ENCODE peak calls at places on chromosomes 16 and 17, in four cellular contexts. T is HepG2, L is H1, M is K562. Z is an unnamed sample.

GRCh38 chr16:68764866-68765265 is 27.8 kb downstream of the CDH1 start:
- DNase-seq in M (no peak), L (no peak), T (no peak), Z (no peak)

GRCh38 chr16:77951788-77952187 is 70.6 kb upstream of the CLEC3A start:
- DNase-seq in L (no peak), T (peak), M (peak), Z (peak)

GRCh38 chr16:73853968-73854367 is 442.6 kb upstream of the PSMD7 start:
- DNase-seq in T (no peak), L (no peak), M (no peak), Z (no peak)

GRCh38 chr17:80122926-80123505 is 21.6 kb downstream of the GAA start:
- DNase-seq in M (no peak), L (no peak), T (no peak), Z (no peak)

GRCh38 chr17:61218438-61218837 is 181.2 kb upstream of the TBX2 start:
- DNase-seq in M (no peak), T (no peak), L (no peak), Z (no peak)

GRCh38 chr17:8480011-8480976 is 44.6 kb downstream of the NDEL1 start:
- DNase-seq in T (no peak), M (no peak), L (no peak), Z (no peak)

GRCh38 chr17:46053911-46054534 is 55.0 kb downstream of the STH start:
- DNase-seq in L (no peak), M (no peak), T (no peak), Z (peak)

GRCh38 chr16:85573696-85574641 is 39.2 kb upstream of the GSE1 start:
- DNase-seq in L (no peak), M (peak), T (no peak), Z (no peak)

GRCh38 chr17:74180336-74180735 is 23.1 kb upstream of the RPL38 start:
- DNase-seq in L (no peak), M (no peak), T (no peak), Z (no peak)

GRCh38 chr16:28587386-28587785 is 9.5 kb downstream of the SULT1A2 start:
- DNase-seq in T (no peak), L (no peak), M (no peak), Z (peak)

GRCh38 chr17:59149841-59150511 is 5.0 kb downstream of the SKA2 start:
- DNase-seq in T (no peak), M (no peak), L (no peak), Z (peak)
- TF ChIP-seq CHD2 in T (no peak), M (no peak), L (no peak), Z (no peak)

DNA sequence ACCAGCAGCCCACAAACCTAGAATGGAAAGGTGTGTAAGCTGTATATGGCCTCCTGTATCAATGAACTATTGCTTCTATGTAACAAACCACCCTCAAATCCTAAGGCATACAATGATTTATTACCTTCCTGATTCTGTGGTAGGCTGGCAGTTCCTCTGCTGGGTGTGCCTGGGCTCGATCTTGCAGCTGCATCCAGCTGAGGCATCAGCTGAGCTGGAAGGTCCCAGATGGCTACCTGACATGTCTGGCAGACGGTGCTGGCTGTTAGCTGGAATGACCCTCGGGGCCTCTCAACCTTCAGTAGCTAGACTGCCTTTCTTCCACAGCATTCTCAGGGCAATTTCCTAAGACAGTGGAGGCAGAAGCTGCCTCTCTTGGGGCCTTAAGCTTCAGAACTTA is 152.7 kb downstream of the RAB11FIP4 start:
- DNase-seq in M (no peak), T (no peak), L (no peak), Z (no peak)
- TF ChIP-seq CHD2 in M (no peak), T (no peak), L (no peak), Z (no peak)

GRCh38 chr17:2137342-2138098 is 82.6 kb downstream of the HIC1 start:
- DNase-seq in L (peak), T (no peak), M (no peak), Z (no peak)

GRCh38 chr17:2138768-2139167 is 83.9 kb downstream of the HIC1 start:
- DNase-seq in T (peak), L (no peak), M (no peak), Z (no peak)

GRCh38 chr17:2143332-2143731 is 88.4 kb downstream of the HIC1 start:
- DNase-seq in T (no peak), L (no peak), M (no peak), Z (no peak)

GRCh38 chr17:2140683-2141082 is 85.8 kb downstream of the HIC1 start:
- DNase-seq in L (no peak), M (no peak), T (no peak), Z (no peak)

GRCh38 chr17:2138318-2138717 is 83.4 kb downstream of the HIC1 start:
- DNase-seq in T (no peak), M (peak), L (no peak), Z (no peak)
- TF ChIP-seq CHD2 in T (no peak), M (no peak), L (no peak), Z (no peak)

DNA sequence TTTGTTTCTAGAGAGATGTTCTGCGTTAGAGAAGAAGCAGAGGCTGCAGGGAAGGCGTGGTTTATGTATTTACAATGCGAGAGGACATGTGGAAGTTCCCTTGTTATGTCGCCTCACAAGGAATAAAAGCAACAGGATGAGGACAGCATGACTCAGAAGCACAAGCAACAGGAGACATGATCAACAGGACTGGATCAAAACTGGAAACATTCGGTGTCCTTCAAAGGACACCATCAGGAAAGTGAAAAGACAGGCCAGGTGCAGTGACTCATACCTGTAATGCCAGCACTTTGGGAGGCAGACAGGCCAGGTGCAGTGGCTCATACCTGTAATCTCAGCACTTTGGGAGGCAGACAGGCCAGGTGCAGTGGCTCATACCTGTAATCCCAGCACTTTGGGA is 52.6 kb downstream of the CCDC57 start:
- DNase-seq in L (no peak), T (no peak), M (no peak), Z (no peak)
- TF ChIP-seq CHD2 in L (no peak), T (no peak), M (no peak), Z (no peak)

DNA sequence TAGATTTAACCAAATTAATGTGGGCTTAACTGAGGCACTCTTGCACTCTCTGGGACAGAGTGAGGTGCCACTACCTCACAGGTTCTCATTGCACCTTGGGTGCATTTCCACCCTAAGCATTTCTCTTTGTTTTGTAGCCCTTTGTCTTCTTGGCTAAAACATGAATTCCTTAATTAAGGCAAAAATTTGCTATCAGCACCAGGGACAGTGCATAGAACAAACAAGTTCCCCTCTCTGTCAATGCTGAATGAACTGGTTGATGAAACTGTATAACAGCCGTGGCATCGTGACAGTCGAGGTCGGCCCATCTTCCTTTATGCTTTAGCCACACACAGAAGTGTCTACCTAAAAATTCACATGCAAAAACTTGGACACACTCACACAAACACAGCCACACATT is 74.8 kb downstream of the HS3ST2 start:
- DNase-seq in M (no peak), L (no peak), T (no peak), Z (no peak)
- TF ChIP-seq CHD2 in M (no peak), L (no peak), T (no peak), Z (no peak)

GRCh38 chr16:6926762-6927161 is 405.9 kb upstream of the RBFOX1 start:
- DNase-seq in T (no peak), L (peak), M (no peak), Z (no peak)
- TF ChIP-seq CHD2 in T (no peak), L (no peak), M (no peak), Z (no peak)

GRCh38 chr17:75820411-75821080 is 23.7 kb downstream of the UNC13D start:
- DNase-seq in T (no peak), L (no peak), M (no peak), Z (no peak)

GRCh38 chr17:75822800-75823166 is 21.4 kb downstream of the UNC13D start:
- DNase-seq in T (no peak), M (no peak), L (no peak), Z (no peak)

GRCh38 chr17:75821552-75821951 is 22.7 kb downstream of the UNC13D start:
- DNase-seq in L (no peak), T (no peak), M (no peak), Z (no peak)

GRCh38 chr17:75823257-75824041 is 20.8 kb downstream of the UNC13D start:
- DNase-seq in M (no peak), T (no peak), L (no peak), Z (no peak)

DNA sequence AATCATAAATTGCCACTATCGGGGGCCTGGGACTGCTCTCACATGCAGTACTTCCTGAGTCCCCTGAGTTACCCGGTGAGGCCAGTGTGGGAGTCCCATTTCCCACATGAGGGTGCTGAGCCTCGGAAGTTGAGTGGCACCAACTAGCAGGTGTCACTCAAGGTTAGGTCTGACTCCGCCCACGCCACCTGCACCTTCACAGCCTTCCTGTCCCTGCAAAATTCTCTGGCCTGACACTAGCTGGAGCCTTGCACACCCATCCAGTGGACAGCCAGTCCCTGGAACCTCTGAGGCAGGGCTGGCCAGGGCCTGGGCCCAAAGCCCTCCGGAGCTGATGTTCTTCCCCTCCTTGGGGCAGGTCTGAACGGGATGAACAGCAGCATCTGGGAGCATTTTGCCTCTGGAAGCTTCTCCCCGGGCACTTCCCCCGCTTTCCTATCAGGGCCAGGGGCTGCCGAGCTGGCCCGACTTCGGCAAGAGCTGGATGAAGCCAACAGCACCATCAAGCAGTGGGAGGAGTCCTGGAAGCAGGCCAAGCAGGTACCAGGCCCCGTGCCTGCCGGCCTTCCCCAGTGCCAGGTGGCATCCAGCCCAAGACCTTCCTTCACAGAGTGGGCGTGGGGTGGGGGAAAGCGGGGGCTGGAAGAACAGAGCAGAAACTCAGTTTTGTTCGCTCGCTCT is 21.9 kb downstream of the UNC13D start:
- DNase-seq in M (no peak), L (no peak), T (no peak), Z (no peak)
- TF ChIP-seq CHD2 in M (no peak), L (no peak), T (no peak), Z (no peak)